ENCODE peak calls at places on chromosome 19, in eight cellular contexts. X is cardiac fibroblast, O is natural killer cell, K is hypothalamus, F is AG04450, Q is posterior cingulate gyrus, W is stromal cell of bone marrow, G is pancreas. C is an unnamed sample.

GRCh38 chr19:48656840-48657474 is 11.0 kb upstream of the CA11 start:
- DNase-seq in X (peak), O (no peak), K (no peak), F (peak), Q (no peak), W (peak), G (no peak), C (no peak)

GRCh38 chr19:3404324-3405260 is 38.2 kb downstream of the NFIC start:
- DNase-seq in X (peak), O (no peak), K (peak), F (peak), Q (peak), W (peak), G (peak), C (peak)

GRCh38 chr19:49809155-49809986 is 3.7 kb downstream of the FUZ start:
- DNase-seq in X (peak), O (peak), K (peak), F (no peak), Q (peak), W (no peak), G (peak), C (peak)

GRCh38 chr19:1237027-1237659 is 662 bp downstream of the CBARP start:
- DNase-seq in X (no peak), O (no peak), K (no peak), F (no peak), Q (no peak), W (no peak), G (no peak), C (no peak)

GRCh38 chr19:3049089-3049488 is 13.2 kb downstream of the TLE5 start:
- DNase-seq in X (no peak), O (no peak), K (no peak), F (no peak), Q (no peak), W (no peak), G (no peak), C (no peak)

GRCh38 chr19:3054972-3055740 is 7.1 kb downstream of the TLE5 start:
- DNase-seq in X (no peak), O (no peak), K (no peak), F (no peak), Q (no peak), W (no peak), G (no peak), C (no peak)

GRCh38 chr19:50300814-50301606 is 28.2 kb downstream of the KCNC3 start:
- DNase-seq in X (peak), O (no peak), K (no peak), F (peak), Q (no peak), W (peak), G (no peak), C (no peak)

GRCh38 chr19:13983213-13983889 is 22.8 kb downstream of the RFX1 start:
- DNase-seq in X (no peak), O (no peak), K (no peak), F (no peak), Q (no peak), W (no peak), G (peak), C (no peak)

GRCh38 chr19:40584007-40584406 is 7.3 kb downstream of the SHKBP1 start:
- DNase-seq in X (no peak), O (no peak), K (no peak), F (no peak), Q (no peak), W (no peak), G (no peak), C (no peak)

GRCh38 chr19:24033962-24034342 is 53.0 kb upstream of the ZNF254 start:
- DNase-seq in X (peak), O (peak), K (no peak), F (peak), Q (peak), W (peak), G (peak), C (peak)

GRCh38 chr19:29113838-29114237 is 99.1 kb downstream of the UQCRFS1 start:
- DNase-seq in X (no peak), O (no peak), K (no peak), F (no peak), Q (no peak), W (no peak), G (no peak), C (no peak)

GRCh38 chr19:519449-519865 is 12.1 kb upstream of the CDC34 start:
- DNase-seq in X (no peak), O (no peak), K (no peak), F (no peak), Q (no peak), W (no peak), G (no peak), C (no peak)

GRCh38 chr19:55620951-55621672 is 3.3 kb downstream of the ZNF784 start:
- DNase-seq in X (no peak), O (no peak), K (no peak), F (no peak), Q (no peak), W (no peak), G (no peak), C (no peak)

GRCh38 chr19:14073232-14073924 is 792 bp downstream of the MISP3 start:
- DNase-seq in X (peak), O (peak), K (peak), F (no peak), Q (peak), W (peak), G (peak), C (peak)

GRCh38 chr19:1177322-1178114 is 3.5 kb upstream of the SBNO2 start:
- DNase-seq in X (peak), O (no peak), K (no peak), F (peak), Q (no peak), W (peak), G (no peak), C (no peak)

GRCh38 chr19:632228-633067 is 889 bp downstream of the POLRMT start:
- DNase-seq in X (peak), O (no peak), K (no peak), F (no peak), Q (no peak), W (no peak), G (no peak), C (peak)

C was measured in lower lobe of right lung.